ENCODE peak calls at places on chromosomes 12 and 14, in six cellular contexts. One of them, this sample, is unnamed.

GRCh38 chr14:97833291-97833690 is 1036.1 kb downstream of the VRK1 start:
- DNase-seq in activated naive CD4-positive, alpha-beta T cell: no peak
- DNase-seq in H4: no peak
- DNase-seq in GOT3: no peak
- DNase-seq in amygdala: no peak
- DNase-seq in fibroblast of the aortic adventitia: no peak
- DNase-seq in this sample: no peak

GRCh38 chr12:107759410-107759809 is 1.5 kb downstream of the PRDM4 start:
- DNase-seq in activated naive CD4-positive, alpha-beta T cell: no peak
- DNase-seq in H4: peak; percentile 86
- DNase-seq in GOT3: no peak
- DNase-seq in amygdala: no peak
- DNase-seq in fibroblast of the aortic adventitia: peak; percentile 73
- DNase-seq in this sample: no peak

GRCh38 chr12:50222275-50222783 is 55.2 kb upstream of the CERS5 start:
- DNase-seq in activated naive CD4-positive, alpha-beta T cell: no peak
- DNase-seq in H4: peak; percentile 95
- DNase-seq in GOT3: peak; percentile 46
- DNase-seq in amygdala: peak; percentile 35
- DNase-seq in fibroblast of the aortic adventitia: peak; percentile 95
- DNase-seq in this sample: peak; percentile 87

GRCh38 chr12:700061-700460 is 36.8 kb upstream of the NINJ2 start:
- DNase-seq in activated naive CD4-positive, alpha-beta T cell: no peak
- DNase-seq in H4: no peak
- DNase-seq in GOT3: no peak
- DNase-seq in amygdala: no peak
- DNase-seq in fibroblast of the aortic adventitia: no peak
- DNase-seq in this sample: peak; percentile 74

GRCh38 chr14:70823281-70823680 is 14.0 kb upstream of the MAP3K9 start:
- DNase-seq in activated naive CD4-positive, alpha-beta T cell: no peak
- DNase-seq in H4: no peak
- DNase-seq in GOT3: no peak
- DNase-seq in amygdala: no peak
- DNase-seq in fibroblast of the aortic adventitia: no peak
- DNase-seq in this sample: no peak

GRCh38 chr12:26870491-26871419 is 37.8 kb upstream of the ITPR2 start:
- DNase-seq in activated naive CD4-positive, alpha-beta T cell: no peak
- DNase-seq in H4: peak; percentile 54
- DNase-seq in GOT3: no peak
- DNase-seq in amygdala: no peak
- DNase-seq in fibroblast of the aortic adventitia: peak; percentile 93
- DNase-seq in this sample: no peak

GRCh38 chr14:26163761-26164160 is 434.1 kb downstream of the NOVA1 start:
- DNase-seq in activated naive CD4-positive, alpha-beta T cell: no peak
- DNase-seq in H4: peak; percentile 11
- DNase-seq in GOT3: no peak
- DNase-seq in amygdala: no peak
- DNase-seq in fibroblast of the aortic adventitia: peak; percentile 66
- DNase-seq in this sample: peak; percentile 58

GRCh38 chr14:71382315-71382714 is 475.1 kb downstream of the PCNX1 start:
- DNase-seq in activated naive CD4-positive, alpha-beta T cell: no peak
- DNase-seq in H4: no peak
- DNase-seq in GOT3: no peak
- DNase-seq in amygdala: no peak
- DNase-seq in fibroblast of the aortic adventitia: no peak
- DNase-seq in this sample: no peak

GRCh38 chr12:90808568-90808967 is 146.4 kb downstream of the CCER1 start:
- DNase-seq in activated naive CD4-positive, alpha-beta T cell: no peak
- DNase-seq in H4: no peak
- DNase-seq in GOT3: no peak
- DNase-seq in amygdala: no peak
- DNase-seq in fibroblast of the aortic adventitia: no peak
- DNase-seq in this sample: no peak

GRCh38 chr12:124916370-124917134 is 2.1 kb upstream of the UBC start:
- DNase-seq in activated naive CD4-positive, alpha-beta T cell: no peak
- DNase-seq in H4: peak; percentile 94
- DNase-seq in GOT3: no peak
- DNase-seq in amygdala: no peak
- DNase-seq in fibroblast of the aortic adventitia: peak; percentile 96
- DNase-seq in this sample: peak; percentile 81

GRCh38 chr12:67625004-67625403 is 23.5 kb upstream of the DYRK2 start:
- DNase-seq in activated naive CD4-positive, alpha-beta T cell: no peak
- DNase-seq in H4: no peak
- DNase-seq in GOT3: no peak
- DNase-seq in amygdala: no peak
- DNase-seq in fibroblast of the aortic adventitia: no peak
- DNase-seq in this sample: no peak

GRCh38 chr12:60977966-60978365 is 1282.2 kb upstream of the USP15 start:
- DNase-seq in activated naive CD4-positive, alpha-beta T cell: no peak
- DNase-seq in H4: peak; percentile 8
- DNase-seq in GOT3: no peak
- DNase-seq in amygdala: no peak
- DNase-seq in fibroblast of the aortic adventitia: no peak
- DNase-seq in this sample: peak; percentile 72

GRCh38 chr14:28754209-28754985 is 12.2 kb upstream of the FOXG1 start:
- DNase-seq in activated naive CD4-positive, alpha-beta T cell: no peak
- DNase-seq in H4: no peak
- DNase-seq in GOT3: no peak
- DNase-seq in amygdala: no peak
- DNase-seq in fibroblast of the aortic adventitia: peak; percentile 70
- DNase-seq in this sample: peak; percentile 81

GRCh38 chr12:116736962-116737773 is 701 bp downstream of the SPRING1 start:
- DNase-seq in activated naive CD4-positive, alpha-beta T cell: no peak
- DNase-seq in H4: no peak
- DNase-seq in GOT3: no peak
- DNase-seq in amygdala: no peak
- DNase-seq in fibroblast of the aortic adventitia: no peak
- DNase-seq in this sample: peak; percentile 77

GRCh38 chr14:67187210-67187609 is 2.0 kb upstream of the GARIN2 start:
- DNase-seq in activated naive CD4-positive, alpha-beta T cell: no peak
- DNase-seq in H4: peak; percentile 80
- DNase-seq in GOT3: no peak
- DNase-seq in amygdala: no peak
- DNase-seq in fibroblast of the aortic adventitia: peak; percentile 77
- DNase-seq in this sample: no peak

GRCh38 chr12:33438025-33438772 is 1.4 kb downstream of the SYT10 start:
- DNase-seq in activated naive CD4-positive, alpha-beta T cell: no peak
- DNase-seq in H4: no peak
- DNase-seq in GOT3: no peak
- DNase-seq in amygdala: no peak
- DNase-seq in fibroblast of the aortic adventitia: no peak
- DNase-seq in this sample: peak; percentile 63

GRCh38 chr14:96272777-96273471 is 16.9 kb downstream of the BDKRB1 start:
- DNase-seq in activated naive CD4-positive, alpha-beta T cell: no peak
- DNase-seq in H4: no peak
- DNase-seq in GOT3: no peak
- DNase-seq in amygdala: no peak
- DNase-seq in fibroblast of the aortic adventitia: peak; percentile 78
- DNase-seq in this sample: no peak

GRCh38 chr12:91959220-91959619 is 186.4 kb downstream of the BTG1 start:
- DNase-seq in activated naive CD4-positive, alpha-beta T cell: no peak
- DNase-seq in H4: no peak
- DNase-seq in GOT3: no peak
- DNase-seq in amygdala: no peak
- DNase-seq in fibroblast of the aortic adventitia: no peak
- DNase-seq in this sample: no peak

GRCh38 chr12:111396726-111397445 is 8.8 kb upstream of the SH2B3 start:
- DNase-seq in activated naive CD4-positive, alpha-beta T cell: peak; percentile 89
- DNase-seq in H4: peak; percentile 74
- DNase-seq in GOT3: peak; percentile 42
- DNase-seq in amygdala: peak; percentile 45
- DNase-seq in fibroblast of the aortic adventitia: peak; percentile 75
- DNase-seq in this sample: peak; percentile 97

GRCh38 chr12:8709124-8709830 is 11.5 kb downstream of the RIMKLB start:
- DNase-seq in activated naive CD4-positive, alpha-beta T cell: no peak
- DNase-seq in H4: peak; percentile 69
- DNase-seq in GOT3: no peak
- DNase-seq in amygdala: no peak
- DNase-seq in fibroblast of the aortic adventitia: peak; percentile 27
- DNase-seq in this sample: no peak

GRCh38 chr12:91622981-91623380 is 440.4 kb upstream of the DCN start:
- DNase-seq in activated naive CD4-positive, alpha-beta T cell: no peak
- DNase-seq in H4: no peak
- DNase-seq in GOT3: no peak
- DNase-seq in amygdala: no peak
- DNase-seq in fibroblast of the aortic adventitia: no peak
- DNase-seq in this sample: no peak

GRCh38 chr12:28606967-28607557 is 416.8 kb downstream of the CCDC91 start:
- DNase-seq in activated naive CD4-positive, alpha-beta T cell: no peak
- DNase-seq in H4: no peak
- DNase-seq in GOT3: no peak
- DNase-seq in amygdala: no peak
- DNase-seq in fibroblast of the aortic adventitia: no peak
- DNase-seq in this sample: no peak

GRCh38 chr12:4272014-4272975 is 1.3 kb upstream of the CCND2 start:
- DNase-seq in activated naive CD4-positive, alpha-beta T cell: peak; percentile 81
- DNase-seq in H4: peak; percentile 69
- DNase-seq in GOT3: peak; percentile 14
- DNase-seq in amygdala: no peak
- DNase-seq in fibroblast of the aortic adventitia: peak; percentile 31
- DNase-seq in this sample: peak; percentile 93

GRCh38 chr12:105355752-105356151 is 25.3 kb downstream of the C12orf75 start:
- DNase-seq in activated naive CD4-positive, alpha-beta T cell: no peak
- DNase-seq in H4: no peak
- DNase-seq in GOT3: no peak
- DNase-seq in amygdala: no peak
- DNase-seq in fibroblast of the aortic adventitia: peak; percentile 79
- DNase-seq in this sample: no peak

GRCh38 chr12:15540025-15540424 is 217.7 kb downstream of the PTPRO start:
- DNase-seq in activated naive CD4-positive, alpha-beta T cell: no peak
- DNase-seq in H4: no peak
- DNase-seq in GOT3: no peak
- DNase-seq in amygdala: no peak
- DNase-seq in fibroblast of the aortic adventitia: no peak
- DNase-seq in this sample: no peak

GRCh38 chr14:38357557-38357956 is 101.7 kb upstream of the CLEC14A start:
- DNase-seq in activated naive CD4-positive, alpha-beta T cell: no peak
- DNase-seq in H4: no peak
- DNase-seq in GOT3: no peak
- DNase-seq in amygdala: no peak
- DNase-seq in fibroblast of the aortic adventitia: peak; percentile 81
- DNase-seq in this sample: no peak

GRCh38 chr12:108852674-108853073 is 4.7 kb downstream of the SSH1 start:
- DNase-seq in activated naive CD4-positive, alpha-beta T cell: no peak
- DNase-seq in H4: no peak
- DNase-seq in GOT3: no peak
- DNase-seq in amygdala: no peak
- DNase-seq in fibroblast of the aortic adventitia: peak; percentile 70
- DNase-seq in this sample: no peak

GRCh38 chr12:25648460-25648859 is 95.4 kb upstream of the LMNTD1 start:
- DNase-seq in activated naive CD4-positive, alpha-beta T cell: no peak
- DNase-seq in H4: peak; percentile 82
- DNase-seq in GOT3: peak; percentile 11
- DNase-seq in amygdala: peak; percentile 34
- DNase-seq in fibroblast of the aortic adventitia: peak; percentile 66
- DNase-seq in this sample: peak; percentile 90

GRCh38 chr14:39302124-39302810 is 68.6 kb downstream of the MIA2 start:
- DNase-seq in activated naive CD4-positive, alpha-beta T cell: no peak
- DNase-seq in H4: no peak
- DNase-seq in GOT3: no peak
- DNase-seq in amygdala: no peak
- DNase-seq in fibroblast of the aortic adventitia: no peak
- DNase-seq in this sample: no peak

GRCh38 chr12:54936736-54937135 is 47.8 kb downstream of the TESPA1 start:
- DNase-seq in activated naive CD4-positive, alpha-beta T cell: no peak
- DNase-seq in H4: no peak
- DNase-seq in GOT3: no peak
- DNase-seq in amygdala: no peak
- DNase-seq in fibroblast of the aortic adventitia: no peak
- DNase-seq in this sample: no peak

GRCh38 chr12:122064780-122065588 is 13.6 kb upstream of the MLXIP start:
- DNase-seq in activated naive CD4-positive, alpha-beta T cell: no peak
- DNase-seq in H4: peak; percentile 80
- DNase-seq in GOT3: peak; percentile 34
- DNase-seq in amygdala: no peak
- DNase-seq in fibroblast of the aortic adventitia: peak; percentile 80
- DNase-seq in this sample: peak; percentile 90